ENCODE peak calls at places on chromosome 4, in ten cellular contexts. One of them, this sample, is unnamed.

GRCh38 chr4:143489116-143489515 is 24.4 kb upstream of the SMARCA5 start:
- DNase-seq in tibial nerve: no peak
- DNase-seq in AG09309: no peak
- DNase-seq in substantia nigra: no peak
- DNase-seq in Calu3: no peak
- DNase-seq in fibroblast of the aortic adventitia: peak
- DNase-seq in naive thymus-derived CD8-positive, alpha-beta T cell: no peak
- DNase-seq in PC-3: no peak
- DNase-seq in T-cell: no peak
- DNase-seq in left cardiac atrium: no peak
- DNase-seq in this sample: no peak

GRCh38 chr4:48046059-48046458 is 29.5 kb downstream of the NIPAL1 start:
- DNase-seq in Calu3: no peak
- DNase-seq in tibial nerve: no peak
- DNase-seq in PC-3: no peak
- DNase-seq in naive thymus-derived CD8-positive, alpha-beta T cell: no peak
- DNase-seq in substantia nigra: no peak
- DNase-seq in fibroblast of the aortic adventitia: no peak
- DNase-seq in AG09309: no peak
- DNase-seq in T-cell: no peak
- DNase-seq in left cardiac atrium: no peak
- DNase-seq in this sample: no peak

GRCh38 chr4:149595500-149595899 is 220.1 kb downstream of the IQCM start:
- DNase-seq in tibial nerve: no peak
- DNase-seq in left cardiac atrium: no peak
- DNase-seq in PC-3: no peak
- DNase-seq in AG09309: no peak
- DNase-seq in T-cell: no peak
- DNase-seq in Calu3: no peak
- DNase-seq in naive thymus-derived CD8-positive, alpha-beta T cell: no peak
- DNase-seq in fibroblast of the aortic adventitia: no peak
- DNase-seq in substantia nigra: no peak
- DNase-seq in this sample: no peak

GRCh38 chr4:151403656-151404055 is 5.3 kb upstream of the FHIP1A start:
- DNase-seq in PC-3: no peak
- DNase-seq in tibial nerve: no peak
- DNase-seq in AG09309: no peak
- DNase-seq in substantia nigra: no peak
- DNase-seq in naive thymus-derived CD8-positive, alpha-beta T cell: no peak
- DNase-seq in T-cell: no peak
- DNase-seq in fibroblast of the aortic adventitia: no peak
- DNase-seq in left cardiac atrium: no peak
- DNase-seq in Calu3: no peak
- DNase-seq in this sample: no peak

GRCh38 chr4:124334119-124334518 is 378.4 kb downstream of the ANKRD50 start:
- DNase-seq in naive thymus-derived CD8-positive, alpha-beta T cell: no peak
- DNase-seq in fibroblast of the aortic adventitia: peak
- DNase-seq in PC-3: peak
- DNase-seq in substantia nigra: no peak
- DNase-seq in tibial nerve: peak
- DNase-seq in Calu3: peak
- DNase-seq in AG09309: peak
- DNase-seq in T-cell: no peak
- DNase-seq in left cardiac atrium: no peak
- DNase-seq in this sample: no peak

GRCh38 chr4:108571027-108571569 is 49.3 kb upstream of the RPL34 start:
- DNase-seq in fibroblast of the aortic adventitia: peak
- DNase-seq in tibial nerve: no peak
- DNase-seq in T-cell: no peak
- DNase-seq in AG09309: no peak
- DNase-seq in naive thymus-derived CD8-positive, alpha-beta T cell: no peak
- DNase-seq in PC-3: no peak
- DNase-seq in Calu3: no peak
- DNase-seq in substantia nigra: no peak
- DNase-seq in left cardiac atrium: no peak
- DNase-seq in this sample: no peak

GRCh38 chr4:10587697-10588096 is 96.9 kb downstream of the CLNK start:
- DNase-seq in tibial nerve: no peak
- DNase-seq in substantia nigra: no peak
- DNase-seq in T-cell: peak
- DNase-seq in fibroblast of the aortic adventitia: no peak
- DNase-seq in PC-3: no peak
- DNase-seq in Calu3: no peak
- DNase-seq in naive thymus-derived CD8-positive, alpha-beta T cell: peak
- DNase-seq in AG09309: no peak
- DNase-seq in left cardiac atrium: no peak
- DNase-seq in this sample: no peak

GRCh38 chr4:144712775-144713174 is 66.8 kb downstream of the HHIP start:
- DNase-seq in T-cell: no peak
- DNase-seq in substantia nigra: no peak
- DNase-seq in PC-3: peak
- DNase-seq in Calu3: no peak
- DNase-seq in naive thymus-derived CD8-positive, alpha-beta T cell: no peak
- DNase-seq in fibroblast of the aortic adventitia: peak
- DNase-seq in tibial nerve: no peak
- DNase-seq in left cardiac atrium: no peak
- DNase-seq in AG09309: no peak
- DNase-seq in this sample: no peak

GRCh38 chr4:80610845-80611244 is 275.3 kb downstream of the CFAP299 start:
- DNase-seq in substantia nigra: no peak
- DNase-seq in left cardiac atrium: no peak
- DNase-seq in tibial nerve: no peak
- DNase-seq in naive thymus-derived CD8-positive, alpha-beta T cell: no peak
- DNase-seq in PC-3: no peak
- DNase-seq in AG09309: peak
- DNase-seq in fibroblast of the aortic adventitia: peak
- DNase-seq in Calu3: peak
- DNase-seq in T-cell: no peak
- DNase-seq in this sample: no peak

GRCh38 chr4:140076307-140076706 is 77.7 kb downstream of the MAML3 start:
- DNase-seq in AG09309: no peak
- DNase-seq in PC-3: no peak
- DNase-seq in fibroblast of the aortic adventitia: no peak
- DNase-seq in substantia nigra: no peak
- DNase-seq in left cardiac atrium: no peak
- DNase-seq in naive thymus-derived CD8-positive, alpha-beta T cell: no peak
- DNase-seq in Calu3: no peak
- DNase-seq in T-cell: no peak
- DNase-seq in tibial nerve: no peak
- DNase-seq in this sample: no peak

GRCh38 chr4:129328176-129328575 is 232.2 kb downstream of the C4orf33 start:
- DNase-seq in substantia nigra: no peak
- DNase-seq in left cardiac atrium: no peak
- DNase-seq in naive thymus-derived CD8-positive, alpha-beta T cell: no peak
- DNase-seq in fibroblast of the aortic adventitia: no peak
- DNase-seq in T-cell: no peak
- DNase-seq in AG09309: no peak
- DNase-seq in PC-3: peak
- DNase-seq in Calu3: no peak
- DNase-seq in tibial nerve: no peak
- DNase-seq in this sample: no peak

GRCh38 chr4:45072981-45073380 is 346.6 kb upstream of the GNPDA2 start:
- DNase-seq in AG09309: no peak
- DNase-seq in tibial nerve: no peak
- DNase-seq in Calu3: no peak
- DNase-seq in PC-3: no peak
- DNase-seq in fibroblast of the aortic adventitia: no peak
- DNase-seq in naive thymus-derived CD8-positive, alpha-beta T cell: no peak
- DNase-seq in left cardiac atrium: no peak
- DNase-seq in substantia nigra: no peak
- DNase-seq in T-cell: no peak
- DNase-seq in this sample: no peak

GRCh38 chr4:108149588-108150380 is 18.9 kb downstream of the LEF1 start:
- DNase-seq in Calu3: no peak
- DNase-seq in T-cell: no peak
- DNase-seq in substantia nigra: no peak
- DNase-seq in PC-3: no peak
- DNase-seq in tibial nerve: no peak
- DNase-seq in fibroblast of the aortic adventitia: peak
- DNase-seq in naive thymus-derived CD8-positive, alpha-beta T cell: no peak
- DNase-seq in left cardiac atrium: no peak
- DNase-seq in AG09309: peak
- DNase-seq in this sample: no peak

GRCh38 chr4:105126311-105127153 is 20.1 kb upstream of the TET2 start:
- DNase-seq in fibroblast of the aortic adventitia: peak
- DNase-seq in left cardiac atrium: no peak
- DNase-seq in naive thymus-derived CD8-positive, alpha-beta T cell: no peak
- DNase-seq in T-cell: no peak
- DNase-seq in Calu3: no peak
- DNase-seq in tibial nerve: no peak
- DNase-seq in PC-3: no peak
- DNase-seq in AG09309: no peak
- DNase-seq in substantia nigra: no peak
- DNase-seq in this sample: no peak

GRCh38 chr4:7428261-7429068 is 6.3 kb downstream of the PSAPL1 start:
- DNase-seq in tibial nerve: no peak
- DNase-seq in Calu3: no peak
- DNase-seq in naive thymus-derived CD8-positive, alpha-beta T cell: peak
- DNase-seq in substantia nigra: no peak
- DNase-seq in PC-3: no peak
- DNase-seq in AG09309: no peak
- DNase-seq in fibroblast of the aortic adventitia: no peak
- DNase-seq in T-cell: no peak
- DNase-seq in left cardiac atrium: no peak
- DNase-seq in this sample: no peak

GRCh38 chr4:15232725-15233597 is 194.9 kb upstream of the C1QTNF7 start:
- DNase-seq in PC-3: peak
- DNase-seq in substantia nigra: no peak
- DNase-seq in T-cell: no peak
- DNase-seq in left cardiac atrium: no peak
- DNase-seq in Calu3: no peak
- DNase-seq in fibroblast of the aortic adventitia: peak
- DNase-seq in tibial nerve: no peak
- DNase-seq in AG09309: no peak
- DNase-seq in naive thymus-derived CD8-positive, alpha-beta T cell: no peak
- DNase-seq in this sample: no peak

GRCh38 chr4:157012781-157013180 is 41.2 kb upstream of the PDGFC start:
- DNase-seq in PC-3: peak
- DNase-seq in naive thymus-derived CD8-positive, alpha-beta T cell: no peak
- DNase-seq in fibroblast of the aortic adventitia: peak
- DNase-seq in AG09309: peak
- DNase-seq in substantia nigra: no peak
- DNase-seq in tibial nerve: no peak
- DNase-seq in T-cell: no peak
- DNase-seq in left cardiac atrium: no peak
- DNase-seq in Calu3: no peak
- DNase-seq in this sample: no peak

GRCh38 chr4:84432713-84433112 is 66.4 kb downstream of the NKX6-1 start:
- DNase-seq in Calu3: no peak
- DNase-seq in AG09309: no peak
- DNase-seq in PC-3: peak
- DNase-seq in left cardiac atrium: no peak
- DNase-seq in tibial nerve: no peak
- DNase-seq in substantia nigra: no peak
- DNase-seq in naive thymus-derived CD8-positive, alpha-beta T cell: no peak
- DNase-seq in T-cell: no peak
- DNase-seq in fibroblast of the aortic adventitia: no peak
- DNase-seq in this sample: no peak

GRCh38 chr4:7697326-7697725 is 242.3 kb downstream of the AFAP1 start:
- DNase-seq in AG09309: no peak
- DNase-seq in Calu3: no peak
- DNase-seq in substantia nigra: no peak
- DNase-seq in left cardiac atrium: no peak
- DNase-seq in tibial nerve: no peak
- DNase-seq in fibroblast of the aortic adventitia: no peak
- DNase-seq in naive thymus-derived CD8-positive, alpha-beta T cell: no peak
- DNase-seq in PC-3: no peak
- DNase-seq in T-cell: no peak
- DNase-seq in this sample: no peak

GRCh38 chr4:46648088-46648744 is 258.3 kb upstream of the GABRA2 start:
- DNase-seq in tibial nerve: no peak
- DNase-seq in substantia nigra: no peak
- DNase-seq in AG09309: no peak
- DNase-seq in PC-3: peak
- DNase-seq in fibroblast of the aortic adventitia: no peak
- DNase-seq in Calu3: peak
- DNase-seq in left cardiac atrium: no peak
- DNase-seq in naive thymus-derived CD8-positive, alpha-beta T cell: no peak
- DNase-seq in T-cell: no peak
- DNase-seq in this sample: no peak

GRCh38 chr4:95362906-95363578 is 185.7 kb downstream of the UNC5C start:
- DNase-seq in tibial nerve: no peak
- DNase-seq in T-cell: no peak
- DNase-seq in naive thymus-derived CD8-positive, alpha-beta T cell: no peak
- DNase-seq in substantia nigra: no peak
- DNase-seq in left cardiac atrium: no peak
- DNase-seq in Calu3: no peak
- DNase-seq in AG09309: no peak
- DNase-seq in PC-3: peak
- DNase-seq in fibroblast of the aortic adventitia: peak
- DNase-seq in this sample: peak

This sample was measured in ovary.